ENCODE peak calls at places on chromosomes 16 and 17, in ten cellular contexts. B is heart right ventricle; N is mucosa of descending colon; R is H9; J is gastrocnemius medialis; A is IMR-90; W is CD8-positive, alpha-beta T cell; T is DND-41; L is endothelial cell of umbilical vein; V is psoas muscle. O is an unnamed sample.

GRCh38 chr17:21573961-21574610 is 118.2 kb upstream of the KCNJ18 start:
- DNase-seq in B (peak; percentile 70), N (no peak), R (no peak), J (peak; percentile 44), A (peak; percentile 68), W (peak; percentile 23), T (no peak), L (peak; percentile 72), V (peak; percentile 65), O (no peak)

GRCh38 chr16:84498859-84499620 is 5.4 kb downstream of the MEAK7 start:
- DNase-seq in B (no peak), N (no peak), R (no peak), J (no peak), A (no peak), W (no peak), T (no peak), L (no peak), V (no peak), O (no peak)

GRCh38 chr17:50117202-50118040 is 12.5 kb downstream of the SAMD14 start:
- DNase-seq in B (no peak), N (peak; percentile 69), R (peak; percentile 90), J (no peak), A (peak; percentile 35), W (peak; percentile 54), T (peak; percentile 51), L (peak; percentile 60), V (peak; percentile 65), O (peak; percentile 38)

GRCh38 chr17:2170023-2170422 is 115.1 kb downstream of the HIC1 start:
- DNase-seq in B (no peak), N (no peak), R (peak; percentile 67), J (no peak), A (no peak), W (no peak), T (no peak), L (no peak), V (no peak), O (peak; percentile 43)

GRCh38 chr17:56678249-56679144 is 85.0 kb downstream of the NOG start:
- DNase-seq in B (no peak), N (no peak), R (peak; percentile 55), J (no peak), A (no peak), W (no peak), T (no peak), L (no peak), V (no peak), O (no peak)

GRCh38 chr17:68199837-68200688 is 47.8 kb upstream of the AMZ2 start:
- DNase-seq in B (no peak), N (no peak), R (no peak), J (no peak), A (no peak), W (no peak), T (no peak), L (peak; percentile 21), V (no peak), O (peak; percentile 37)

GRCh38 chr16:76293980-76294690 is 16.9 kb downstream of the CNTNAP4 start:
- DNase-seq in B (no peak), N (no peak), R (no peak), J (no peak), A (no peak), W (no peak), T (no peak), L (no peak), V (no peak), O (no peak)

GRCh38 chr17:44464037-44464436 is 39.2 kb downstream of the GPATCH8 start:
- DNase-seq in B (no peak), N (no peak), R (no peak), J (no peak), A (peak; percentile 51), W (no peak), T (no peak), L (no peak), V (no peak), O (no peak)

GRCh38 chr17:19744922-19745757 is 3.0 kb downstream of the ALDH3A1 start:
- DNase-seq in B (peak; percentile 90), N (peak; percentile 93), R (peak; percentile 98), J (peak; percentile 89), A (peak; percentile 55), W (peak; percentile 79), T (no peak), L (peak; percentile 84), V (peak; percentile 93), O (peak; percentile 73)

GRCh38 chr17:17084941-17085340 is 42.7 kb downstream of the MPRIP start:
- DNase-seq in B (no peak), N (no peak), R (no peak), J (no peak), A (no peak), W (no peak), T (no peak), L (no peak), V (no peak), O (no peak)

GRCh38 chr16:80938035-80938927 is 68.4 kb downstream of the CMC2 start:
- DNase-seq in B (peak; percentile 32), N (no peak), R (no peak), J (peak; percentile 42), A (peak; percentile 94), W (no peak), T (no peak), L (peak; percentile 98), V (peak; percentile 56), O (no peak)

GRCh38 chr16:31874354-31875111 is 926 bp downstream of the ZNF267 start:
- DNase-seq in B (no peak), N (no peak), R (no peak), J (no peak), A (peak; percentile 55), W (no peak), T (no peak), L (peak; percentile 62), V (no peak), O (peak; percentile 67)

GRCh38 chr16:31877876-31878642 is 4.5 kb downstream of the ZNF267 start:
- DNase-seq in B (no peak), N (no peak), R (no peak), J (no peak), A (no peak), W (no peak), T (no peak), L (no peak), V (no peak), O (no peak)

GRCh38 chr16:31875112-31875803 is 1.7 kb downstream of the ZNF267 start:
- DNase-seq in B (no peak), N (no peak), R (no peak), J (no peak), A (peak; percentile 19), W (no peak), T (no peak), L (peak; percentile 26), V (no peak), O (peak; percentile 56)

GRCh38 chr16:31879937-31880321 is 6.3 kb downstream of the ZNF267 start:
- DNase-seq in B (no peak), N (no peak), R (no peak), J (no peak), A (no peak), W (no peak), T (no peak), L (no peak), V (no peak), O (no peak)

GRCh38 chr16:31876955-31877828 is 3.6 kb downstream of the ZNF267 start:
- DNase-seq in B (no peak), N (no peak), R (no peak), J (no peak), A (peak; percentile 96), W (peak; percentile 37), T (no peak), L (peak; percentile 83), V (no peak), O (no peak)
- H3K4me1 ChIP-seq in B (peaks cover 87% of the 10 kb centered on the region), N (peaks cover 46% of the 10 kb centered on the region), R (peaks cover 7% of the 10 kb centered on the region), J (peaks cover 34% of the 10 kb centered on the region), A (peaks cover 23% of the 10 kb centered on the region), W (peaks cover 67% of the 10 kb centered on the region), T (peaks cover 52% of the 10 kb centered on the region), L (peaks cover 50% of the 10 kb centered on the region), V (no peaks in the 10 kb centered on the region), O (peaks cover 26% of the 10 kb centered on the region)

DNA sequence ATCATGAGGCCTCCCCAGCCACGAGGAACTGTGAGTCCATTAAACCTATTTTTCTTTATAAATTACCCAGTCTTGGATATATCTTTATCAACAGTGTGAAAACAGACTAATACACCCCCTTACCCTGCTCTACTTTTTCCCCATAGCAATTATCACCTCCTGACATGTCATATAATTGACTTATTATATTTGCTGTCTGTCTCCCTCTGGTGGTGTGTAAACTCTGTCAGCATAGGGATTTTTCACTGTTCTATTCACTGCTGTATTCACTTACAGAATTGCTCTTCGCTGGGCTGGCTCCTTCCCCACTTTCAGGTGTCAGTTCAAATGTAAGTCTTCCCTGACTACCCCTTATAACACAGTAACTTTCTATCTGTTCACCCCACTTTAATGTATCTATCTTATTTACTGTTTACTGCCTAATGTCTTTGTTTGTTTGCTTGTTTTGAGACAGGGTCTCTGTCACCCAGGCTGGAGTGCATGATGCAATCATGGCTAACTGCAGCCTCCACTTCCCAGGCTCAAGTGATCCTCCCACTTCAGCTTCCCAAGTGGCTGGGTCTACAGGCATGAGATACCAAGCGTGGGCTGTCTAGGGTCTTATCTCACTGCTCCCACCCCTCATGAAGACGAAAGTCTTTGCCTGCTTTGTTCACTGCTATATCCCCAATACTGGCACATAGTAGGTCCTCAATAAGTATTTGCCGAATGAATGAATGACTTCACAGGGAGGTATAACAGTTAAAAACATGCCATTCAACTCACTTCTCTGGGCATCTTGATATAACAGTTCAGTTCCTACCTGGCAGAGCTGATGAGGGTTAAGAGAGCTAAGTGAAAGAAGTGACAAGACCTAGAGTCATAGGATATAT is 52.4 kb upstream of the CDH3 start:
- DNase-seq in B (no peak), N (no peak), R (no peak), J (no peak), A (no peak), W (no peak), T (no peak), L (peak; percentile 19), V (no peak), O (peak; percentile 41)
- TF ChIP-seq CTCF in B (no peak), N (no peak), R (peak; percentile 54), J (no peak), A (peak; percentile 3), W (peak; percentile 42), T (peak; percentile 60), L (peak; percentile 15), V (no peak), O (peak; percentile 69)

GRCh38 chr16:85518398-85519049 is 94.6 kb upstream of the GSE1 start:
- DNase-seq in B (no peak), N (no peak), R (no peak), J (no peak), A (no peak), W (no peak), T (peak; percentile 26), L (no peak), V (no peak), O (no peak)
- H3K4me1 ChIP-seq in B (peaks cover 33% of the 10 kb centered on the region), N (peaks cover 24% of the 10 kb centered on the region), R (peaks cover 3% of the 10 kb centered on the region), J (peaks cover 16% of the 10 kb centered on the region), A (peaks cover 29% of the 10 kb centered on the region), W (peaks cover 4% of the 10 kb centered on the region), T (no peaks in the 10 kb centered on the region), L (no peaks in the 10 kb centered on the region), V (peaks cover 16% of the 10 kb centered on the region), O (no peaks in the 10 kb centered on the region)

DNA sequence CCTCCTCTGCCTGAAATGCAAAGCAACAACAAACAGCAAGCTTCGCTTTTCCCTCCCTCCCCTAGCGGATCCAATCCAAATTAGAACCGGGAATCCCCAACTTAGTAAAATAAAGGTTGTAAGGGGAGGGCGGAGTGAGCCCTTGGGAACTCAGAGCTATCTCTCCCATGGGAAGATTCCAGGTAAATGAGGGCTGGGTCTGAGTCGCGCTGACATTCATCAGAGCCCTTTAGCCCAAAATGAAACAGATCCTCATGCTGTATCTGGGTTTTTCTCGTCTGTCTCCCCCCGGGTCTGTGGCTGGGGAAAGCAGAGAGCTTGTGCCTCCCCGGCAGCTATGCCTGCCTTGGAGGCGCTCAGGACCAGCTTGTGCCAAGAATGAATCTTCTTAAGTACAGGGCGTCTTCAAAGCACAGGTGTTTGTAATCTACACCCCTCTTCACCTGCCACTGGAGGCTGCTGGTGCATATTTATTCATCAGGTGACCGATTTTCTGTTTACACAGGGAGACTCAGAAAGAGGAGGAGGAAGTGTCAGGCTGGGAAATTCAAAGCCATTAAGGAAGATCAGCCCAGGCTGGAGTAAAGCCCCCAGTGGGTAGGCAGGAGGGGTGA is 55.0 kb upstream of the GSE1 start:
- DNase-seq in B (no peak), N (peak; percentile 70), R (no peak), J (peak; percentile 78), A (no peak), W (no peak), T (no peak), L (no peak), V (no peak), O (peak; percentile 57)
- TF ChIP-seq CTCF in B (no peak), N (peak; percentile 11), R (no peak), J (no peak), A (no peak), W (no peak), T (no peak), L (no peak), V (no peak), O (peak; percentile 36)